ENCODE peak calls at places on chromosomes 2 and 18, in eight cellular contexts. Q is tibial artery, N is hepatocyte, E is AG04450, W is ovary, T is A673, B is tibial nerve, I is left lung. R is an unnamed sample. For H3K27me3, the result is how much of the 10 kb centered on the place peaks cover.

GRCh38 chr2:6960659-6961058 is 43.4 kb downstream of the RNF144A start:
- DNase-seq in B (no peak), Q (no peak), E (no peak), I (no peak), T (no peak), W (no peak), N (peak), R (no peak)

GRCh38 chr2:88054300-88055048 is 1.1 kb downstream of the KRCC1 start:
- DNase-seq in N (no peak), Q (no peak), I (no peak), W (peak), T (no peak), B (no peak), E (no peak), R (no peak)

GRCh38 chr18:33596178-33596854 is 18.3 kb downstream of the ASXL3 start:
- DNase-seq in N (no peak), B (no peak), I (no peak), T (no peak), W (no peak), E (no peak), Q (no peak), R (no peak)

GRCh38 chr18:48580782-48581181 is 42.0 kb downstream of the CTIF start:
- DNase-seq in I (no peak), Q (no peak), W (no peak), E (no peak), N (peak), T (no peak), B (no peak), R (peak)

GRCh38 chr18:907171-907879 is 2.7 kb downstream of the ADCYAP1 start:
- DNase-seq in T (no peak), N (peak), I (no peak), B (no peak), E (no peak), Q (no peak), W (no peak), R (no peak)

GRCh38 chr2:28390241-28390856 is 2.3 kb upstream of the FOSL2 start:
- DNase-seq in T (peak), I (peak), Q (peak), B (peak), N (peak), W (peak), E (peak), R (no peak)

GRCh38 chr2:230319211-230319862 is 7.7 kb upstream of the SP140L start:
- DNase-seq in T (no peak), I (no peak), N (no peak), E (no peak), B (no peak), Q (no peak), W (no peak), R (no peak)

GRCh38 chr2:152504618-152505017 is 169.6 kb downstream of the FMNL2 start:
- DNase-seq in N (no peak), B (no peak), Q (no peak), E (no peak), T (no peak), I (no peak), W (no peak), R (no peak)

GRCh38 chr2:162917626-162918025 is 79.1 kb upstream of the KCNH7 start:
- DNase-seq in N (no peak), B (no peak), W (no peak), E (no peak), T (no peak), I (no peak), Q (no peak), R (no peak)

GRCh38 chr2:121791801-121792221 is 36.4 kb downstream of the TSN start:
- DNase-seq in E (no peak), W (no peak), Q (no peak), N (no peak), T (peak), I (no peak), B (no peak), R (no peak)

GRCh38 chr18:2223859-2224258 is 347.4 kb downstream of the METTL4 start:
- DNase-seq in W (no peak), N (peak), T (peak), E (no peak), B (no peak), Q (no peak), I (no peak), R (no peak)

GRCh38 chr2:15580451-15580850 is 11.2 kb upstream of the DDX1 start:
- DNase-seq in E (no peak), T (no peak), N (no peak), I (no peak), Q (no peak), W (no peak), B (no peak), R (no peak)

GRCh38 chr2:204272089-204272488 is 273.2 kb upstream of the PARD3B start:
- DNase-seq in E (no peak), B (no peak), Q (no peak), I (no peak), W (no peak), N (no peak), T (no peak), R (no peak)

GRCh38 chr2:167686691-167687090 is 560.7 kb downstream of the STK39 start:
- DNase-seq in W (no peak), I (no peak), Q (no peak), B (no peak), E (no peak), N (no peak), T (no peak), R (no peak)

GRCh38 chr2:122191331-122191730 is 435.9 kb downstream of the TSN start:
- DNase-seq in I (no peak), E (no peak), T (peak), W (no peak), Q (no peak), B (no peak), N (peak), R (no peak)

GRCh38 chr2:80209458-80209857 is 95.1 kb downstream of the LRRTM1 start:
- DNase-seq in E (no peak), W (no peak), N (no peak), I (no peak), T (no peak), B (no peak), Q (no peak), R (no peak)

GRCh38 chr2:25039126-25039525 is 2.8 kb upstream of the EFR3B start:
- DNase-seq in W (no peak), Q (no peak), B (no peak), I (no peak), N (no peak), T (no peak), E (no peak), R (no peak)

GRCh38 chr2:42371621-42372473 is 10.8 kb upstream of the COX7A2L start:
- DNase-seq in E (no peak), T (no peak), W (peak), B (no peak), N (no peak), Q (no peak), I (no peak), R (no peak)

GRCh38 chr18:12990977-12991838 is at the start of gene CEP192:
- DNase-seq in N (peak), B (peak), W (peak), T (peak), Q (peak), I (peak), E (peak), R (peak)
- TF ChIP-seq CTCF in N (no peak), B (no peak), W (no peak), T (no peak), Q (no peak), I (no peak), E (no peak), R (no peak)

DNA sequence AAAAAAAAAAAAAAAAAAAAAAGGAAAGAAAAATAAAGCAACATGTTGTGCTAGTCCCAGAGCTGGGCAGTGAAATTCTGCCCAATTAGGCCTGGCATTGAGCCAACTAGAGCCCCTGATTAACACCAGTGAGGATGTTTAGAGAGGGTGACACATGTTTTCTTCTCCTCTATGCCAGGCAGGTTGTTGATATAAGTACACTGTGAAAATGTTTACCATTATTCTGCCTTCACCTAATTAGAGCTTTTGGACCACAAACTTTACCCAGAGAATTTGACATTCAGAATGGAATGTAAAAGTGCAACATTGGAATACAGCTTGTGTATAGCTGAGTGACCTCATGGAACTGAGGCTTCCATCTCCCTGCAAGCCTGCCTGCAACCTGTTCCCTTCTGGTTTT is 95.9 kb upstream of the MSH2 start:
- DNase-seq in I (no peak), E (peak), N (no peak), B (no peak), T (no peak), Q (no peak), W (no peak), R (no peak)
- H3K4me3 ChIP-seq in I (no peak), E (no peak), N (no peak), B (no peak), T (no peak), Q (no peak), W (no peak), R (no peak)

DNA sequence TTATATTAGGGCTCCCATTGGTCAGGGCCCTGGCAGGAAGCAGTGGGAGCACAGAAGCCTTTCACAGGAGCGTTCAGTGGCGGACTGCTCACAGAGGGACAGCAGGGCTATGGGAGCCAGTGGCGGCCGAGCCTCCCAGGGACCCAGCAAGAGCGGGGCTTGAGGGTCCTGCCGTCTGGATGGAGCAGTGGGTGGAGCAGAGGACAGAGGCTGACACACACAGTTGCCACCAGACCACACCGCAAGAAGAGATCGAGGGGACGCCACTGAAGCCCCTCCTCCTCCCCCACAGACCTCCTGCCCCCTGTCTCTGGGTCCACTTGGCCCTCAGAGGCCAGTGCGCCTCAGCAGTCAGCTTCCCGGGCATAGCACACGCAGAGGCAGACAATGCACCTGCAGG is 39.3 kb downstream of the SALL3 start:
- DNase-seq in B (no peak), Q (no peak), E (no peak), N (no peak), I (no peak), T (no peak), W (no peak), R (no peak)
- H3K27me3 ChIP-seq in B (under half), Q (under half), E (under half), N (under half), I (under half), T (under half), W (under half), R (under half)

DNA sequence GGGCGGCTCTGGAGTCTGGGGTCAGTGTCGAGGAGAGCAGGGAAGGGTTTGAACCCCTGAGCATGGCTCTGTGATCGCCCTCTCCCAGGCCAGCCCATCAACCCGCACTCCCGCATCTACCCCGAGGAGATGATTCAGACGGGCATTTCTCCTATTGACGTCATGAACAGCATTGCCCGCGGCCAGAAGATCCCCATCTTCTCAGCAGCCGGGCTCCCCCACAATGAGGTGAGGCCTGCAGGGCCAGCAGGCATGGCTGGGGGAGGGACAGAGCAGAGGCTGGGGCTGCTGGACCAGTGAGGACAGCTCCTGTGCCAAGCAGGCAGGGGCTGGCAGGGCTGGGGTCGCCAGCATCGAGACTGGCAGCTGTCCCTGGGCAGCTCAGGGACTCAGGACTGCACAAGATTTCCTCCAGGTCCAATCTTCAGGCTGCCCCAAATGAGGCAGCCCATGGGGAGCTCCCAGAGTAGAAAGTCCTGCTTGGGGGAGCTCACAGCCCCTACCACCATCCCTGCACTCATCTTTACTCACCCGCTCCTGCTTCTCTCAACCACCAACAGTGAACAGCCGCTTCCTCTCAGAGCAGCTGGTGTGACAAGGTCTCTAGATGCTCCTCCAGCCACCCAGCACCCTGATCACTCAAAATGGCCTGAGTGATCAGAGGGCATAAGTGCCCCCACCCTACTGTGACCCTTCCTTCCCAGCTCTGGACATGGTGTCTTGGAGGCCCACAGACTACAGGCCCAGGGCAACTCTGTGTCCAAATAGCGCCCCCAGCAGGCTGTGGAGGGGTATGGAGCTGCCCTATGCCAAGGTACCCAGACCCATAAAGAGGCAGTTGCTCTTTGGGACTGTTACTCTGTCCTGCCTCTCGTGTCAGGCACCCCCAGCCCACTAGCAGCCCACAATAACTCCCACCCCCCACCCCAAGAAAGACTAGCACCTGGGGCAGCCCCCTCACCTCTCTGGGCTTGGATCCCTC is 18.3 kb upstream of the ANKRD53 start:
- DNase-seq in T (no peak), N (peak), I (no peak), W (no peak), B (no peak), E (no peak), Q (peak), R (no peak)
- TF ChIP-seq CTCF in T (peak), N (no peak), I (no peak), W (no peak), B (no peak), E (no peak), Q (no peak), R (no peak)

DNA sequence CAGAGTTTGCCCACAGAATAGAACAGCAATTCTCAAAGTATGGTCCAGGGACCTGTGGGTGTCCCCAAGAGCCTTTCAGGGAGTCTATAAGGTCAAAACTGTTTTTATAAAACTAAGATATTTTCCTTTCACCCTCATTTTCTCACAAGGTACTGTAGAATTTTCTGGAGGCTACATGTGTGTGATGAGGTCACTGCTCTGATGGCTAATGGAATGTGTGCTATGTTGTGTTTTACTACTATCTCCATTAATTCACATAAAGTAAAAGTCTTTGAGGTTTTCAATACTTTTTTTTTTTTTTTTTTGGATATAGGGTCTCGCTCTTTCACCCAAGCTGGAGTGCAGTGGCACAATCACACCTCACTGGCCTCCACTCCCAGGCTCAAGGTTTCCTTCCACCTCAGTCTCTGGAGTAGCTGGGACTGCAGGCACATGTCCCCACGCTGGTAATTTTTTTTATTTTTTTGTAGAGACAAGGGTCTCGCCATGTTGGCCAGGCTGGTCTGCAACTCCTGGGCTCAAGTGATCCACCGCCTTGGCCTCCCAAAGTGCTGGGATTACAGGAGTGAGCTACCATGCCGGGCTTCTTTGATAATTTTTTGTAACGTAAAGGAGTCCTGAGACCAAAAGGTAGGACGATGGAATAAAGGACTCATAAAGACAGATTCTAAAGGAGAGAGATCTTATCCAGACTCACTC is 1.8 kb downstream of the TRABD2A start:
- DNase-seq in B (no peak), E (no peak), Q (no peak), T (no peak), I (no peak), N (no peak), W (no peak), R (no peak)
- H3K4me3 ChIP-seq in B (peak), E (peak), Q (no peak), T (no peak), I (no peak), N (no peak), W (peak), R (no peak)

GRCh38 chr2:110746586-110747521 is 14.5 kb downstream of the ACOXL start:
- DNase-seq in I (no peak), W (no peak), Q (no peak), T (no peak), B (no peak), E (no peak), N (no peak), R (no peak)
- H3K27me3 ChIP-seq in I (under half), W (under half), Q (under half), T (under half), B (under half), E (under half), N (under half), R (under half)

GRCh38 chr2:207283356-207283755 is 117.6 kb upstream of the KLF7 start:
- DNase-seq in Q (peak), B (peak), E (no peak), N (no peak), W (no peak), T (no peak), I (peak), R (no peak)
- TF ChIP-seq CTCF in Q (peak), B (peak), E (peak), N (no peak), W (no peak), T (no peak), I (no peak), R (peak)

GRCh38 chr2:209584915-209585314 is 161.1 kb downstream of the MAP2 start:
- DNase-seq in E (no peak), T (no peak), Q (no peak), I (no peak), N (no peak), W (no peak), B (no peak), R (no peak)
- H3K4me3 ChIP-seq in E (no peak), T (no peak), Q (no peak), I (no peak), N (no peak), W (no peak), B (no peak), R (no peak)

GRCh38 chr2:120442541-120442922 is 96.6 kb downstream of the INHBB start:
- DNase-seq in E (no peak), Q (no peak), N (no peak), T (no peak), W (no peak), I (no peak), B (no peak), R (no peak)

GRCh38 chr2:120444691-120445240 is 98.8 kb downstream of the INHBB start:
- DNase-seq in W (no peak), B (no peak), N (no peak), Q (no peak), T (no peak), E (no peak), I (no peak), R (no peak)

GRCh38 chr2:120443946-120444345 is 98.0 kb downstream of the INHBB start:
- DNase-seq in Q (no peak), W (no peak), T (no peak), B (no peak), E (no peak), I (no peak), N (no peak), R (no peak)

GRCh38 chr2:120441744-120442471 is 96.0 kb downstream of the INHBB start:
- DNase-seq in T (no peak), W (peak), Q (peak), N (peak), E (no peak), I (peak), B (peak), R (no peak)

GRCh38 chr2:120442923-120443571 is 97.1 kb downstream of the INHBB start:
- DNase-seq in N (peak), W (no peak), E (no peak), T (no peak), I (peak), B (no peak), Q (peak), R (no peak)
- H3K27me3 ChIP-seq in N (under half), W (under half), E (half or more), T (under half), I (half or more), B (under half), Q (under half), R (under half)